ENCODE peak calls at places on chromosomes 13 and 19, in ten cellular contexts. F is uterus; N is ascending aorta; I is heart left ventricle; J is left lung; X is tibial nerve; E is psoas muscle; A is CD8-positive, alpha-beta T cell; S is pancreas; Y is left ventricle myocardium inferior. Z is an unnamed sample. For H3K4me1, the result is how much of the 10 kb centered on the place peaks cover.

GRCh38 chr13:23792680-23793079 is 96.5 kb downstream of the MIPEP start:
- DNase-seq in A (no peak), Y (no peak), X (no peak), J (no peak), S (no peak), I (no peak), E (no peak), F (no peak), N (no peak), Z (no peak)

GRCh38 chr19:38394488-38394887 is 6.0 kb downstream of the SPRED3 start:
- DNase-seq in N (no peak), I (no peak), E (no peak), F (no peak), A (peak), X (no peak), S (no peak), J (no peak), Y (no peak), Z (no peak)

GRCh38 chr19:43731854-43732253 is 16.0 kb downstream of the IRGC start:
- DNase-seq in I (no peak), E (no peak), S (no peak), J (no peak), F (no peak), N (no peak), A (no peak), Y (no peak), X (no peak), Z (no peak)

GRCh38 chr19:13195678-13196077 is 45.5 kb downstream of the IER2 start:
- DNase-seq in I (no peak), Y (no peak), F (no peak), S (peak), E (no peak), J (no peak), N (no peak), A (peak), X (no peak), Z (peak)

GRCh38 chr13:45691667-45692066 is 10.5 kb upstream of the CBY2 start:
- DNase-seq in J (no peak), N (no peak), F (no peak), E (no peak), A (no peak), S (no peak), X (no peak), Y (no peak), I (no peak), Z (no peak)

GRCh38 chr13:35768126-35768525 is 291.6 kb upstream of the MAB21L1 start:
- DNase-seq in X (no peak), J (no peak), I (no peak), A (no peak), N (no peak), F (no peak), E (no peak), Y (no peak), S (no peak), Z (no peak)

GRCh38 chr13:107351305-107351704 is 783.4 kb upstream of the ARGLU1 start:
- DNase-seq in Y (no peak), F (no peak), N (no peak), A (no peak), I (no peak), S (no peak), X (no peak), E (no peak), J (no peak), Z (peak)

GRCh38 chr19:14614099-14614412 is 31.2 kb downstream of the CLEC17A start:
- DNase-seq in N (no peak), E (no peak), Y (no peak), I (no peak), F (no peak), J (peak), S (no peak), X (no peak), A (no peak), Z (no peak)

GRCh38 chr19:48551437-48552302 is at the start of gene SULT2B1:
- DNase-seq in E (no peak), F (no peak), J (peak), A (no peak), Y (no peak), N (no peak), S (peak), I (peak), X (no peak), Z (no peak)

GRCh38 chr13:28494537-28494860 is 429 bp downstream of the FLT1 start:
- DNase-seq in S (no peak), F (no peak), E (no peak), Y (no peak), I (no peak), A (no peak), J (no peak), X (no peak), N (no peak), Z (no peak)

GRCh38 chr13:24892844-24893243 is 128.9 kb downstream of the RNF17 start:
- DNase-seq in N (no peak), J (no peak), S (no peak), X (no peak), E (no peak), A (no peak), I (no peak), Y (no peak), F (no peak), Z (no peak)

GRCh38 chr19:41987141-41987860 is 6.7 kb downstream of the ATP1A3 start:
- DNase-seq in F (no peak), Y (no peak), A (no peak), I (no peak), J (no peak), E (no peak), S (no peak), N (no peak), X (no peak), Z (no peak)

GRCh38 chr19:12596927-12597548 is 13.6 kb downstream of the ZNF490 start:
- DNase-seq in I (no peak), N (no peak), J (peak), A (no peak), X (no peak), S (no peak), F (no peak), E (no peak), Y (no peak), Z (no peak)

GRCh38 chr13:23654111-23655110 is 84.2 kb downstream of the TNFRSF19 start:
- DNase-seq in I (no peak), F (no peak), E (no peak), A (no peak), Y (peak), X (no peak), J (no peak), N (no peak), S (no peak), Z (no peak)

GRCh38 chr13:74443623-74444022 is 309.4 kb upstream of the KLF12 start:
- DNase-seq in J (no peak), E (no peak), A (no peak), I (no peak), S (no peak), N (no peak), Y (no peak), F (no peak), X (no peak), Z (no peak)

GRCh38 chr19:10406191-10406590 is 2.8 kb upstream of the CDC37 start:
- DNase-seq in J (no peak), I (no peak), A (no peak), Y (no peak), F (no peak), X (no peak), E (no peak), N (no peak), S (no peak), Z (no peak)

GRCh38 chr19:10407102-10407501 is 3.8 kb upstream of the CDC37 start:
- DNase-seq in A (no peak), N (no peak), E (no peak), S (no peak), Y (no peak), X (no peak), I (no peak), F (no peak), J (no peak), Z (no peak)

GRCh38 chr19:10412257-10412977 is 7.9 kb upstream of the PDE4A start:
- DNase-seq in Y (no peak), E (no peak), S (no peak), I (no peak), A (no peak), N (no peak), F (no peak), J (no peak), X (no peak), Z (no peak)

GRCh38 chr19:10404888-10405808 is 1.8 kb upstream of the CDC37 start:
- DNase-seq in J (no peak), E (no peak), X (no peak), S (no peak), Y (no peak), N (no peak), A (no peak), F (no peak), I (no peak), Z (no peak)

DNA sequence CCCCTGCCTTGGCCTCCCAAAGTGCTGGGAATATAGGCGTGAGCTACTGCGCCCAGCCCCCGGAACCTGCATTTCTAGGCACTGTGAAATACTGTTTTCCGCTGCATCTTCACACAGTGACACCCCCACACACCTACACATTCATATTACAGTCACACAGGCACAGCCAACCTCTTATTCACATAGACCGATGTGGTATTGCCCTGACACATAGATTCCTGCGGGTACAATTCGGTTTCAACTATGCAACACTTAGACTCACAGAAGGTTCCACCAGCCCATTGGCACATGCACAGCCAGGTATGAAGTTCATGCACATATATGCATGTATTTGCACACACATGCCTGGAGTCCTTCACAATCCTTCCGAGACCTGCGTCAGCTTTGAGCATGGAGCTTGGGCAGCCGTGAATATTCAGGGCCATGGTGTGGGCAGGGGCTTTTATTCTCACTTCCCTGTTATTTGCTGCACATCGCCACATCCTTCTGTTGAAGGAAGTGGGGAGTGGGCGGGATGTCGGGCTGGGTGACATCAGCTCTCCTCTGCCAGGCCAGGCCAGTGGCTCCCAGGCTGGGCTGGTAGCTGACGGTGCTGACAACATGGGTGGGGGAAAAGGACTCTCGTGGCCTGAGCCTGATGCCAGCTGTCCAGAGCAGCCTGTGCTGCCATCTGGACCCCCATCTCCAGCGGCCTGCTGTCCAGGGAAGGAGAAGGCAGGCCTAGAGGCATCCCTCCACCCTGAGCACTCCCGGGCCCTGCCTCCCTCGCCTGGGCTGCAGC is 5.4 kb upstream of the CDC37 start:
- DNase-seq in N (no peak), A (no peak), Y (no peak), X (no peak), F (no peak), E (no peak), I (no peak), J (peak), S (no peak), Z (no peak)
- H3K4me1 ChIP-seq in N (under half), A (half or more), Y (under half), X (under half), F (under half), E (under half), I (under half), J (under half), S (under half), Z (under half)

GRCh38 chr19:23762548-23762883 is 3.8 kb upstream of the ZNF681 start:
- DNase-seq in I (no peak), E (no peak), Y (no peak), S (no peak), X (no peak), F (no peak), A (no peak), J (no peak), N (no peak), Z (no peak)

GRCh38 chr19:23762884-23763711 is 4.4 kb upstream of the ZNF681 start:
- DNase-seq in E (peak), F (peak), J (peak), N (peak), S (peak), X (peak), I (peak), A (peak), Y (peak), Z (peak)

GRCh38 chr19:23758187-23759074 is at the start of gene ZNF681:
- DNase-seq in J (peak), A (peak), E (peak), S (peak), Y (peak), X (peak), N (peak), F (peak), I (peak), Z (peak)
- TF ChIP-seq CTCF in J (no peak), A (no peak), E (no peak), S (no peak), Y (peak), X (no peak), N (no peak), F (no peak), I (no peak), Z (no peak)

GRCh38 chr13:110615005-110615321 is 382 bp upstream of the NAXD start:
- DNase-seq in F (no peak), A (no peak), N (no peak), S (no peak), Y (no peak), I (no peak), J (no peak), E (no peak), X (no peak), Z (no peak)
- H3K4me3 ChIP-seq in F (peak), A (peak), N (peak), S (peak), Y (peak), I (peak), J (peak), E (peak), X (peak), Z (peak)

GRCh38 chr13:41008349-41008980 is 10.7 kb downstream of the ELF1 start:
- DNase-seq in Y (no peak), E (no peak), F (no peak), I (no peak), N (no peak), X (no peak), S (no peak), A (no peak), J (no peak), Z (no peak)
- H3K4me1 ChIP-seq in Y (half or more), E (under half), F (under half), I (under half), N (under half), X (under half), S (half or more), A (half or more), J (under half), Z (half or more)

DNA sequence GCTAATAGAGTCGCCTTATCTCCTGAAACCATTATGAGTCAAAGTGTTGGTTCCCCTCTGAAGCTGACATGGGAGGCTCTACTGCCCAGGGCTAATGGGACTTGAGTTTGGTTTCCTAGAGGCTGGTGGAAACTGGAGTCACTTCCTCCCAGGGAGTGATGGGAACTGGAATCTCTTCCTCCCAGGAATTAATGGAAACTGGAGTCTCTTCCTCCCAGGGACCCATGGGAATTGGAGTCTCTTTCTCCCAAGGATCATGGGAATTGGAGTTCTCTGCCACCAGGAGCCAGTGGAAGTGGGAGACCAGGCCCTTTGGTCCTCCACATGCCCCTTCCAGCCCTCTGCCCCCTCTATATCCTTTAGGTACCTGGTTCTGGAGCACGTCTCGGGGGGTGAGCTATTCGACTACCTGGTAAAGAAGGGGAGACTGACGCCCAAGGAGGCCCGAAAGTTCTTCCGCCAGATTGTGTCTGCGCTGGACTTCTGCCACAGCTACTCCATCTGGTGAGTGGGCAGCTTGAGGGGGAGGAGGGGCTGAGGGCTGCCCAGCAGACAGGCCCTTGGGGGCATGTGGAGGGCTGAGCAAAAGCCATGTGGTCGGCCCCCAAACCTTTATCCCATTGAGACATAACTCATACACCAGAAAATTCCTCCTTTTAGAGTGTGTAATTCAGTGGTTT is 5.5 kb downstream of the BRSK1 start:
- DNase-seq in E (no peak), S (no peak), J (no peak), F (no peak), X (no peak), I (no peak), N (no peak), A (no peak), Y (no peak), Z (no peak)
- TF ChIP-seq CTCF in E (no peak), S (no peak), J (no peak), F (no peak), X (no peak), I (no peak), N (no peak), A (no peak), Y (no peak), Z (no peak)

DNA sequence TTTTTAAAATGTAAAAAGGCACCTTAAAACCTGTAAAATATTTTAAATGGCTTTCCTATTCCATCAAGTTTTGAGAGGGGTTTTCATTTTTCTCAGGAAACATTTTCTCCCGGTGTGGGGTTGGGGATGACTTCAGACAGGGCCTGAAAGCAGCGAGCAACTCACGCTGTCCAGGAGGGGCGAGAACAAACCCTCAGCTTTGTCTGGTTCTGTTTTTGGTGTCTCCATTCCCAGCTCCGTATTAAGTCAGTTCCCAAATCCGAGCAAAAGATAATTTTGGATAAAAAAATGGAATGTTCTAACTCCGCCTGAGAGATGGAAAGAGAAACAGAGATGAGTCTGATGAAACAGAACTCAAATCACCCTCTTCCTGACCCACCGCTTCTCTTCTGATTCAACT is 38.5 kb downstream of the RFX2 start:
- DNase-seq in A (no peak), E (no peak), S (no peak), J (no peak), X (no peak), I (no peak), F (no peak), Y (no peak), N (peak), Z (no peak)
- H3K4me3 ChIP-seq in A (no peak), E (no peak), S (no peak), J (no peak), X (no peak), I (no peak), F (no peak), Y (no peak), N (no peak), Z (no peak)

GRCh38 chr19:47243776-47244547 is 12.4 kb upstream of the CCDC9 start:
- DNase-seq in A (peak), F (peak), J (peak), Y (peak), X (peak), E (peak), I (peak), N (peak), S (peak), Z (peak)

GRCh38 chr19:47240561-47240960 is 9.6 kb upstream of the BBC3 start:
- DNase-seq in F (no peak), X (no peak), N (no peak), E (no peak), S (no peak), J (no peak), I (no peak), Y (no peak), A (no peak), Z (no peak)

GRCh38 chr19:47240996-47241918 is 10.3 kb upstream of the BBC3 start:
- DNase-seq in E (peak), A (peak), I (peak), X (no peak), F (peak), Y (peak), S (peak), N (peak), J (peak), Z (peak)

GRCh38 chr19:47241919-47242644 is 11.1 kb upstream of the BBC3 start:
- DNase-seq in X (no peak), I (no peak), N (no peak), A (no peak), F (no peak), S (no peak), J (no peak), Y (no peak), E (no peak), Z (no peak)

DNA sequence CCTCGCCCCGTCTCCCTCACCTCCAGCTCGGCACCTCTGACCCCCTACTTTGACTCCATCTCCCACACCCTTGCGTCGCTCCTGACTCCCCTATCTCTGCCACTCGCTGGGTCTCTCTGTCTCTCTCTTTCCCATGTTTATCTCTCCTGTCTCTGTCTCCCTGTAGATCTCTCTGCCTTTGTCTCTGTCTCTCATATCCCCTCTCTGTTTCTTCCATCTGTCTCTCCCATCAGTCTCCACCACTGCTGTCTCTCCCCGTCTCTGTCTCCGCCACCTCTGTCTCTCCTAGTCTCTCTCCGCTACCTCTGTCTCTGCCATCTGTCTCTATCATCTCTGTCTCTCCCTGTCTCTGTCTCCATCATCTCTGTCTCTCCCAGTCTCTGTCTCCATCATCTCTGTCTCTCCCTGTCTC is 12.4 kb upstream of the BBC3 start:
- DNase-seq in I (no peak), A (no peak), S (no peak), J (no peak), F (no peak), N (no peak), Y (no peak), E (no peak), X (no peak), Z (no peak)
- H3K4me1 ChIP-seq in I (half or more), A (half or more), S (under half), J (under half), F (under half), N (under half), Y (half or more), E (under half), X (under half), Z (under half)

GRCh38 chr19:55658846-55659459 is 4.1 kb downstream of the U2AF2 start:
- DNase-seq in F (no peak), X (no peak), N (no peak), S (no peak), A (no peak), Y (no peak), E (no peak), J (no peak), I (no peak), Z (no peak)

GRCh38 chr19:55659822-55660221 is 5.0 kb downstream of the U2AF2 start:
- DNase-seq in I (no peak), N (no peak), A (no peak), Y (no peak), J (no peak), S (no peak), E (no peak), F (no peak), X (no peak), Z (no peak)

GRCh38 chr19:55661826-55662225 is 7.0 kb downstream of the U2AF2 start:
- DNase-seq in N (no peak), Y (no peak), X (no peak), J (no peak), E (no peak), A (no peak), F (no peak), I (no peak), S (no peak), Z (no peak)

GRCh38 chr19:55660404-55660803 is 5.6 kb downstream of the U2AF2 start:
- DNase-seq in A (no peak), Y (no peak), F (no peak), X (no peak), S (no peak), J (no peak), E (no peak), I (no peak), N (no peak), Z (no peak)

GRCh38 chr19:55660991-55661390 is 6.2 kb downstream of the U2AF2 start:
- DNase-seq in S (no peak), F (no peak), I (no peak), X (no peak), J (no peak), A (no peak), N (no peak), E (no peak), Y (no peak), Z (no peak)
- TF ChIP-seq CTCF in S (no peak), F (no peak), I (no peak), X (no peak), J (no peak), A (no peak), N (no peak), E (no peak), Y (no peak), Z (no peak)